ENCODE peak calls at places on chromosomes 13 and 19, in five cellular contexts. One of them, this sample, is unnamed.

GRCh38 chr13:30307194-30307965 is at the start of gene KATNAL1:
- DNase-seq in CD8-positive, alpha-beta T cell: peak; percentile 55
- DNase-seq in nephron progenitor cell: peak; percentile 84
- DNase-seq in fibroblast of lung: peak; percentile 61
- DNase-seq in adrenal gland: peak; percentile 84
- DNase-seq in this sample: peak; percentile 79

GRCh38 chr13:49446473-49446872 is 2.4 kb downstream of the SETDB2 start:
- DNase-seq in CD8-positive, alpha-beta T cell: no peak
- DNase-seq in nephron progenitor cell: no peak
- DNase-seq in fibroblast of lung: no peak
- DNase-seq in adrenal gland: no peak
- DNase-seq in this sample: no peak

GRCh38 chr19:12639901-12640613 is 26.5 kb downstream of the MAN2B1 start:
- DNase-seq in CD8-positive, alpha-beta T cell: peak; percentile 76
- DNase-seq in nephron progenitor cell: peak; percentile 78
- DNase-seq in fibroblast of lung: peak; percentile 69
- DNase-seq in adrenal gland: peak; percentile 87
- DNase-seq in this sample: peak; percentile 88

GRCh38 chr19:11347546-11347945 is 1.2 kb downstream of the CCDC159 start:
- DNase-seq in CD8-positive, alpha-beta T cell: no peak
- DNase-seq in nephron progenitor cell: no peak
- DNase-seq in fibroblast of lung: no peak
- DNase-seq in adrenal gland: no peak
- DNase-seq in this sample: no peak

GRCh38 chr13:27976362-27977177 is 7.5 kb upstream of the CDX2 start:
- DNase-seq in CD8-positive, alpha-beta T cell: no peak
- DNase-seq in nephron progenitor cell: no peak
- DNase-seq in fibroblast of lung: no peak
- DNase-seq in adrenal gland: no peak
- DNase-seq in this sample: no peak

GRCh38 chr13:52845334-52845761 is 3.1 kb downstream of the PCDH8 start:
- DNase-seq in CD8-positive, alpha-beta T cell: no peak
- DNase-seq in nephron progenitor cell: peak; percentile 35
- DNase-seq in fibroblast of lung: no peak
- DNase-seq in adrenal gland: no peak
- DNase-seq in this sample: peak; percentile 36

GRCh38 chr19:3642987-3643386 is 16.4 kb upstream of the CACTIN start:
- DNase-seq in CD8-positive, alpha-beta T cell: no peak
- DNase-seq in nephron progenitor cell: peak; percentile 65
- DNase-seq in fibroblast of lung: no peak
- DNase-seq in adrenal gland: no peak
- DNase-seq in this sample: no peak

GRCh38 chr13:101989798-101990350 is 412.0 kb downstream of the FGF14 start:
- DNase-seq in CD8-positive, alpha-beta T cell: no peak
- DNase-seq in nephron progenitor cell: no peak
- DNase-seq in fibroblast of lung: no peak
- DNase-seq in adrenal gland: no peak
- DNase-seq in this sample: no peak

GRCh38 chr19:46693760-46694159 is 23.2 kb downstream of the PRKD2 start:
- DNase-seq in CD8-positive, alpha-beta T cell: no peak
- DNase-seq in nephron progenitor cell: no peak
- DNase-seq in fibroblast of lung: no peak
- DNase-seq in adrenal gland: no peak
- DNase-seq in this sample: no peak

GRCh38 chr19:9538183-9539058 is at the start of gene ZNF426:
- DNase-seq in CD8-positive, alpha-beta T cell: peak; percentile 77
- DNase-seq in nephron progenitor cell: peak; percentile 78
- DNase-seq in fibroblast of lung: peak; percentile 94
- DNase-seq in adrenal gland: peak; percentile 91
- DNase-seq in this sample: peak; percentile 82

GRCh38 chr19:36577271-36577996 is 4.3 kb upstream of the ZNF529 start:
- DNase-seq in CD8-positive, alpha-beta T cell: no peak
- DNase-seq in nephron progenitor cell: no peak
- DNase-seq in fibroblast of lung: no peak
- DNase-seq in adrenal gland: no peak
- DNase-seq in this sample: no peak

GRCh38 chr13:77779461-77780272 is 82.2 kb downstream of the SLAIN1 start:
- DNase-seq in CD8-positive, alpha-beta T cell: no peak
- DNase-seq in nephron progenitor cell: peak; percentile 10
- DNase-seq in fibroblast of lung: peak; percentile 88
- DNase-seq in adrenal gland: peak; percentile 53
- DNase-seq in this sample: peak; percentile 40

GRCh38 chr13:73372691-73373627 is 314.2 kb downstream of the KLF5 start:
- DNase-seq in CD8-positive, alpha-beta T cell: no peak
- DNase-seq in nephron progenitor cell: no peak
- DNase-seq in fibroblast of lung: no peak
- DNase-seq in adrenal gland: no peak
- DNase-seq in this sample: no peak

GRCh38 chr19:56966225-56966696 is 125.7 kb upstream of the PEG3 start:
- DNase-seq in CD8-positive, alpha-beta T cell: no peak
- DNase-seq in nephron progenitor cell: no peak
- DNase-seq in fibroblast of lung: no peak
- DNase-seq in adrenal gland: peak; percentile 78
- DNase-seq in this sample: no peak

GRCh38 chr13:30895773-30896172 is 10.3 kb upstream of the MEDAG start:
- DNase-seq in CD8-positive, alpha-beta T cell: no peak
- DNase-seq in nephron progenitor cell: no peak
- DNase-seq in fibroblast of lung: peak; percentile 91
- DNase-seq in adrenal gland: no peak
- DNase-seq in this sample: peak; percentile 46

DNA sequence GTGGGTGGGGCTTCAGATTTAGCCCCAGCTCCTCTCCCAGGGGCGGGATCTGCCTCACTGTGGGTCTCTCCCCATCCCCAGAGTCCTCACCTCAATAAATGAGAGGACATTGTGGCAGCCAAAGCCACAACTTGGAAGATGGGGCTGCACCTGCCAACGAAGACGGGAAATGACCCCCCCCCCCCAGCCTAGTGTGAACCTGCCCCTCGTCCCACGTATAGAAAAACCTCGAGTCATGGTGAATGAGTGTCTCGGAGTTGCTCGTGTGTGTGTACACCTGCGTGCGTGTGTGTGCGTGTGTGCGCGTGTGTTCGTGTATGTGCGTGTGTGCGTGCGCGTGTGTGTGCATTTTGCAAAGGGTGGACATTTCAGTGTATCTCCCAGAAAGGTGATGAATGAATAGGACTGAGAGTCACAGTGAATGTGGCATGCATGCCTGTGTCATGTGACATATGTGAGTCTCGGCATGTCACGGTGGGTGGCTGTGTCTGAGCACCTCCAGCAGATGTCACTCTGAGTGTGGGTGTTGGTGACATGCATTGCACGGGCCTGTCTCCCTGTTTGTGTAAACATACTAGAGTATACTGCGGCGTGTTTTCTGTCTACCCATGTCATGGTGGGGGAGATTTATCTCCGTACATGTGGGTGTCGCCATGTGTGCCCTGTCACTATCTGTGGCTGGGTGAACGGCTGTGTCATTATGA is 1.5 kb upstream of the TRAPPC5 start:
- DNase-seq in CD8-positive, alpha-beta T cell: peak; percentile 55
- DNase-seq in nephron progenitor cell: no peak
- DNase-seq in fibroblast of lung: no peak
- DNase-seq in adrenal gland: no peak
- DNase-seq in this sample: no peak
- TF ChIP-seq CTCF in CD8-positive, alpha-beta T cell: peak; percentile 54
- TF ChIP-seq CTCF in nephron progenitor cell: no peak
- TF ChIP-seq CTCF in fibroblast of lung: no peak
- TF ChIP-seq CTCF in adrenal gland: no peak
- TF ChIP-seq CTCF in this sample: no peak

GRCh38 chr19:5864013-5864720 is 6.2 kb downstream of the FUT5 start:
- DNase-seq in CD8-positive, alpha-beta T cell: no peak
- DNase-seq in nephron progenitor cell: no peak
- DNase-seq in fibroblast of lung: no peak
- DNase-seq in adrenal gland: no peak
- DNase-seq in this sample: no peak

GRCh38 chr19:5863030-5863665 is 7.2 kb downstream of the FUT5 start:
- DNase-seq in CD8-positive, alpha-beta T cell: no peak
- DNase-seq in nephron progenitor cell: no peak
- DNase-seq in fibroblast of lung: no peak
- DNase-seq in adrenal gland: no peak
- DNase-seq in this sample: no peak

GRCh38 chr19:5865772-5866171 is 4.6 kb downstream of the FUT5 start:
- DNase-seq in CD8-positive, alpha-beta T cell: no peak
- DNase-seq in nephron progenitor cell: no peak
- DNase-seq in fibroblast of lung: no peak
- DNase-seq in adrenal gland: no peak
- DNase-seq in this sample: no peak

GRCh38 chr19:5867201-5868136 is 2.9 kb downstream of the FUT5 start:
- DNase-seq in CD8-positive, alpha-beta T cell: no peak
- DNase-seq in nephron progenitor cell: no peak
- DNase-seq in fibroblast of lung: no peak
- DNase-seq in adrenal gland: no peak
- DNase-seq in this sample: no peak

DNA sequence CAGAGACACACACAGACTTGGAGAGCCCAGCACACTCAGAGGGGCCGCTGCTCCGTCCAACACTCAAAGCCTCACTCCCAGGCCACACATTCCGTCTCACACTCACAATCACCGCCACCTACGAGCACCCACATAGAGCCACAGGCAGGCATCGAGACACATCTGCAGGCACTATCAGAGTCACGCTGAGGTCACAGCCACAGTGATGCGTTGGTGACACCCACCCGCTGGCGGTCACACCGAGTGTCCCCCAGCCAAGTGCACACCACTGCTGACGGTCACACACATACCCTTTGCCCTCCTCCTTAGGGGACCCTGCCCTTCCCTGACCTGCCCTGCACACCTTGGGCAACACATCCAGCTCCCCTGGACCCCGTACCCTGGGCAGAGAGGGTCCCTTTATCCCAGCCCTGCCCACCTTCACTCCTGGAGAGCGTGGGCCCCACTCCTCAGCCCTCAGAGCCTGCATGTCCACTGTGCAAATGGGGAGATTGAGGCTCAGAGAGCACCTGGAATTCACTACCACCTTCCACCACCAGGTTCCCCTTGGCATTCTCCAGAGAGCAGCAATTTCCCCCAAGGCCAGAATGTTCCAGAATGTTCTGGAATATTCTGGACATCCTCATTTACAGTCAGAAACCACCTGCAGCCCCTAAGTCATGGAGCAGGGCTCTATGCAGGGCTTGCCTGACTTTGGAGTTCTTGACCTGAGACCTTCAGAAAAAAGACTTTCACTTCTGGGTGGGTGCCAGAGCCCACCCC is 5.4 kb downstream of the FUT5 start:
- DNase-seq in CD8-positive, alpha-beta T cell: no peak
- DNase-seq in nephron progenitor cell: no peak
- DNase-seq in fibroblast of lung: no peak
- DNase-seq in adrenal gland: no peak
- DNase-seq in this sample: no peak
- TF ChIP-seq CTCF in CD8-positive, alpha-beta T cell: no peak
- TF ChIP-seq CTCF in nephron progenitor cell: no peak
- TF ChIP-seq CTCF in fibroblast of lung: no peak
- TF ChIP-seq CTCF in adrenal gland: no peak
- TF ChIP-seq CTCF in this sample: no peak

DNA sequence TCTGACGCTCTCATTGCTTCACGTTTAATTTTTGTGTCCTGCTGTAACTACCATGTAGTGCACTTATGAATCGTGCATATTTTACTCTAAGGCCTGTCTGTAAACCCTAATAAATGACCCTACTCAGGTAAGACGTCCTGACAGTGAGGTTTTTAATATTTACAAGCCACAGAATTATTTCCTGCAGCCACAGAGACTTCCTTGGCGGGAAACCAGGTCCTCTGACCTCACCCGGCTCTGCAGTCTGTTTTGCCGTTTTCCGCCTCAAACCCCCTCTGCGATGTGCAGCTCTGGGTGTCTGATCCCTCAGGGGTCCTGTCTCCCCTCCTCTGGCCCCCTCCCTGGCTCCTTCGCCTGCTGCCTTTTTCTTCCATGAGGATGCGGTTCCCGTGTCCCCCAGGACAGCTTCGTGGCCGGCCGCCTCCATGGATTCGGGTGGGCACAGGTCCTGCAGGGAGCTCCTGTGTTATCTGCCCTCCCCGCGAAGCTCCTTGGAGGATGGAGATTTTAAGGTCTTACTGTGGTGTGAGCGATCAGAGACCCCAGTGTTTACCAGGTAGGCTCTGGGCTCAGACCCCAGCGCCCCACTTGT is 66.3 kb downstream of the MCF2L start:
- DNase-seq in CD8-positive, alpha-beta T cell: no peak
- DNase-seq in nephron progenitor cell: no peak
- DNase-seq in fibroblast of lung: no peak
- DNase-seq in adrenal gland: no peak
- DNase-seq in this sample: no peak
- TF ChIP-seq CTCF in CD8-positive, alpha-beta T cell: no peak
- TF ChIP-seq CTCF in nephron progenitor cell: no peak
- TF ChIP-seq CTCF in fibroblast of lung: no peak
- TF ChIP-seq CTCF in adrenal gland: no peak
- TF ChIP-seq CTCF in this sample: no peak

GRCh38 chr13:67013709-67014108 is 216.4 kb downstream of the PCDH9 start:
- DNase-seq in CD8-positive, alpha-beta T cell: no peak
- DNase-seq in nephron progenitor cell: no peak
- DNase-seq in fibroblast of lung: no peak
- DNase-seq in adrenal gland: no peak
- DNase-seq in this sample: no peak
- TF ChIP-seq CTCF in CD8-positive, alpha-beta T cell: no peak
- TF ChIP-seq CTCF in nephron progenitor cell: no peak
- TF ChIP-seq CTCF in fibroblast of lung: no peak
- TF ChIP-seq CTCF in adrenal gland: no peak
- TF ChIP-seq CTCF in this sample: no peak